ENCODE peak calls at places on chromosome 13, in five cellular contexts. N is AG10803, O is PC-3, Q is heart left ventricle, L is A549. K is an unnamed sample.

GRCh38 chr13:70098669-70099068 is 9.0 kb upstream of the ATXN8OS start:
- DNase-seq in L (no peak), O (peak; percentile 41), N (no peak), Q (no peak), K (no peak)

GRCh38 chr13:48066310-48066989 is 28.5 kb downstream of the MED4 start:
- DNase-seq in Q (no peak), L (peak; percentile 20), N (peak; percentile 30), O (no peak), K (peak; percentile 19)

GRCh38 chr13:48493851-48494250 is 39.0 kb downstream of the RCBTB2 start:
- DNase-seq in L (no peak), Q (no peak), O (peak; percentile 91), N (peak; percentile 74), K (no peak)

GRCh38 chr13:26017932-26018690 is 33.7 kb downstream of the SHISA2 start:
- DNase-seq in N (no peak), O (peak; percentile 49), L (no peak), Q (no peak), K (no peak)

GRCh38 chr13:111251646-111252448 is 68.6 kb upstream of the TEX29 start:
- DNase-seq in N (peak; percentile 45), O (no peak), L (no peak), Q (no peak), K (no peak)

GRCh38 chr13:90926459-90926858 is 421.0 kb upstream of the MIR17HG start:
- DNase-seq in L (peak; percentile 60), Q (no peak), O (no peak), N (no peak), K (no peak)

GRCh38 chr13:113404723-113405471 is 41.0 kb upstream of the GRTP1 start:
- DNase-seq in N (no peak), O (no peak), L (no peak), Q (peak; percentile 32), K (no peak)

GRCh38 chr13:40329682-40330485 is 336.6 kb downstream of the FOXO1 start:
- DNase-seq in L (no peak), O (peak; percentile 22), Q (no peak), N (no peak), K (no peak)

GRCh38 chr13:98405107-98405571 is 171.8 kb downstream of the STK24 start:
- DNase-seq in O (no peak), Q (no peak), L (no peak), N (peak; percentile 52), K (peak; percentile 8)

GRCh38 chr13:32846556-32846955 is 169.7 kb upstream of the KL start:
- DNase-seq in O (no peak), L (no peak), Q (no peak), N (no peak), K (no peak)

GRCh38 chr13:59677966-59678814 is 485.5 kb downstream of the DIAPH3 start:
- DNase-seq in L (peak; percentile 41), N (peak; percentile 57), Q (no peak), O (peak; percentile 68), K (peak; percentile 24)

GRCh38 chr13:113112893-113113845 is 7.6 kb downstream of the F7 start:
- DNase-seq in N (no peak), O (no peak), Q (peak; percentile 9), L (no peak), K (no peak)

GRCh38 chr13:40806241-40806640 is 16.8 kb downstream of the SLC25A15 start:
- DNase-seq in O (no peak), L (no peak), Q (no peak), N (no peak), K (no peak)

GRCh38 chr13:49820591-49821215 is 28.2 kb upstream of the KPNA3 start:
- DNase-seq in N (no peak), L (no peak), Q (no peak), O (no peak), K (no peak)

GRCh38 chr13:99313473-99313872 is 6.3 kb upstream of the GPR183 start:
- DNase-seq in N (peak; percentile 70), O (no peak), L (no peak), Q (no peak), K (no peak)

GRCh38 chr13:26965976-26966375 is 205.4 kb upstream of the GPR12 start:
- DNase-seq in O (no peak), L (no peak), N (peak; percentile 16), Q (peak; percentile 83), K (no peak)

GRCh38 chr13:97058896-97059295 is 64.6 kb upstream of the OXGR1 start:
- DNase-seq in O (no peak), L (no peak), Q (no peak), N (no peak), K (no peak)

GRCh38 chr13:110937511-110938303 is 22.8 kb upstream of the ANKRD10 start:
- DNase-seq in L (no peak), N (no peak), Q (no peak), O (no peak), K (no peak)

GRCh38 chr13:75705395-75705794 is 69.3 kb downstream of the LMO7 start:
- DNase-seq in N (peak; percentile 76), L (peak; percentile 91), O (peak; percentile 90), Q (no peak), K (no peak)

GRCh38 chr13:41061914-41062837 is 867 bp downstream of the WBP4 start:
- DNase-seq in N (peak; percentile 68), L (no peak), Q (no peak), O (peak; percentile 44), K (no peak)

GRCh38 chr13:43981091-43981490 is 101.4 kb downstream of the LACC1 start:
- DNase-seq in Q (no peak), L (no peak), O (no peak), N (no peak), K (peak; percentile 22)

GRCh38 chr13:99342723-99343315 is 35.6 kb upstream of the GPR183 start:
- DNase-seq in Q (no peak), O (no peak), L (peak; percentile 2), N (no peak), K (no peak)

GRCh38 chr13:38582133-38582532 is 104.7 kb upstream of the FREM2 start:
- DNase-seq in N (peak; percentile 31), Q (no peak), L (peak; percentile 32), O (peak; percentile 59), K (peak; percentile 39)

GRCh38 chr13:113742000-113742441 is 17.0 kb upstream of the TMEM255B start:
- DNase-seq in L (peak; percentile 24), O (peak; percentile 67), Q (no peak), N (peak; percentile 46), K (peak; percentile 92)

GRCh38 chr13:28819046-28819747 is 942 bp upstream of the MTUS2 start:
- DNase-seq in L (peak; percentile 27), Q (no peak), N (peak; percentile 24), O (peak; percentile 6), K (peak; percentile 58)

GRCh38 chr13:80955487-80955886 is 614.6 kb upstream of the SPRY2 start:
- DNase-seq in O (peak; percentile 12), Q (no peak), L (no peak), N (no peak), K (no peak)

GRCh38 chr13:105616313-105617075 is 919.0 kb downstream of the EFNB2 start:
- DNase-seq in O (peak; percentile 26), N (no peak), Q (no peak), L (no peak), K (no peak)

GRCh38 chr13:51360489-51360888 is 21.0 kb downstream of the SERPINE3 start:
- DNase-seq in L (no peak), O (no peak), N (no peak), Q (no peak), K (no peak)

GRCh38 chr13:87138856-87139255 is 532.3 kb upstream of the SLITRK5 start:
- DNase-seq in Q (no peak), N (no peak), L (no peak), O (no peak), K (no peak)

GRCh38 chr13:41019027-41019487 is at the start of gene ELF1:
- DNase-seq in O (peak; percentile 78), Q (no peak), N (peak; percentile 54), L (peak; percentile 84), K (peak; percentile 87)

GRCh38 chr13:109130093-109130835 is 500.9 kb downstream of the MYO16 start:
- DNase-seq in N (no peak), O (no peak), Q (no peak), L (no peak), K (no peak)